ENCODE peak calls at places on chromosomes 4 and X, in five cellular contexts. One of them, this sample, is unnamed.

GRCh38 chrX:126165721-126166401 is at the start of gene DCAF12L2:
- DNase-seq in A549: peak
- DNase-seq in endothelial cell of umbilical vein: no peak
- DNase-seq in K562: no peak
- DNase-seq in hepatocyte: peak
- DNase-seq in this sample: no peak

GRCh38 chr4:4247711-4248035 is 350 bp downstream of the TMEM128 start:
- DNase-seq in K562: no peak
- DNase-seq in hepatocyte: no peak
- DNase-seq in endothelial cell of umbilical vein: no peak
- DNase-seq in A549: no peak
- DNase-seq in this sample: no peak

GRCh38 chrX:138756234-138756633 is 44.7 kb upstream of the FGF13 start:
- DNase-seq in K562: no peak
- DNase-seq in hepatocyte: peak
- DNase-seq in A549: peak
- DNase-seq in endothelial cell of umbilical vein: no peak
- DNase-seq in this sample: peak

GRCh38 chrX:40469316-40469715 is 111.5 kb upstream of the ATP6AP2 start:
- DNase-seq in hepatocyte: no peak
- DNase-seq in K562: no peak
- DNase-seq in A549: no peak
- DNase-seq in endothelial cell of umbilical vein: no peak
- DNase-seq in this sample: peak

GRCh38 chr4:73765296-73765695 is 24.9 kb downstream of the CXCL8 start:
- DNase-seq in hepatocyte: no peak
- DNase-seq in K562: no peak
- DNase-seq in A549: no peak
- DNase-seq in endothelial cell of umbilical vein: no peak
- DNase-seq in this sample: no peak

GRCh38 chr4:126851391-126851790 is 781.4 kb upstream of the INTU start:
- DNase-seq in hepatocyte: no peak
- DNase-seq in K562: no peak
- DNase-seq in A549: no peak
- DNase-seq in endothelial cell of umbilical vein: no peak
- DNase-seq in this sample: no peak

GRCh38 chrX:106286053-106286650 is 118.0 kb downstream of the PWWP3B start:
- DNase-seq in K562: no peak
- DNase-seq in A549: no peak
- DNase-seq in hepatocyte: peak
- DNase-seq in endothelial cell of umbilical vein: no peak
- DNase-seq in this sample: peak

GRCh38 chrX:37824491-37825224 is 22.7 kb downstream of the DYNLT3 start:
- DNase-seq in endothelial cell of umbilical vein: no peak
- DNase-seq in hepatocyte: no peak
- DNase-seq in K562: no peak
- DNase-seq in A549: no peak
- DNase-seq in this sample: no peak

GRCh38 chr4:165514739-165515138 is 135.9 kb downstream of the CPE start:
- DNase-seq in hepatocyte: no peak
- DNase-seq in K562: no peak
- DNase-seq in A549: no peak
- DNase-seq in endothelial cell of umbilical vein: peak
- DNase-seq in this sample: no peak

GRCh38 chr4:47862297-47862696 is 24.4 kb upstream of the CORIN start:
- DNase-seq in hepatocyte: no peak
- DNase-seq in K562: no peak
- DNase-seq in endothelial cell of umbilical vein: no peak
- DNase-seq in A549: no peak
- DNase-seq in this sample: no peak

GRCh38 chr4:106365613-106366012 is 3.0 kb downstream of the GIMD1 start:
- DNase-seq in A549: peak
- DNase-seq in endothelial cell of umbilical vein: peak
- DNase-seq in K562: no peak
- DNase-seq in hepatocyte: peak
- DNase-seq in this sample: peak

GRCh38 chr4:86927843-86928395 is 6.9 kb upstream of the AFF1 start:
- DNase-seq in A549: peak
- DNase-seq in endothelial cell of umbilical vein: peak
- DNase-seq in K562: no peak
- DNase-seq in hepatocyte: peak
- DNase-seq in this sample: peak
- H3K4me2 ChIP-seq in A549: peak
- H3K4me2 ChIP-seq in endothelial cell of umbilical vein: no peak
- H3K4me2 ChIP-seq in K562: no peak
- H3K4me2 ChIP-seq in hepatocyte: no peak
- H3K4me2 ChIP-seq in this sample: no peak

GRCh38 chr4:168993724-168994510 is 16.1 kb downstream of the CBR4 start:
- DNase-seq in K562: no peak
- DNase-seq in hepatocyte: no peak
- DNase-seq in A549: no peak
- DNase-seq in endothelial cell of umbilical vein: no peak
- DNase-seq in this sample: peak
- H3K4me2 ChIP-seq in K562: no peak
- H3K4me2 ChIP-seq in hepatocyte: no peak
- H3K4me2 ChIP-seq in A549: no peak
- H3K4me2 ChIP-seq in endothelial cell of umbilical vein: no peak
- H3K4me2 ChIP-seq in this sample: peak

DNA sequence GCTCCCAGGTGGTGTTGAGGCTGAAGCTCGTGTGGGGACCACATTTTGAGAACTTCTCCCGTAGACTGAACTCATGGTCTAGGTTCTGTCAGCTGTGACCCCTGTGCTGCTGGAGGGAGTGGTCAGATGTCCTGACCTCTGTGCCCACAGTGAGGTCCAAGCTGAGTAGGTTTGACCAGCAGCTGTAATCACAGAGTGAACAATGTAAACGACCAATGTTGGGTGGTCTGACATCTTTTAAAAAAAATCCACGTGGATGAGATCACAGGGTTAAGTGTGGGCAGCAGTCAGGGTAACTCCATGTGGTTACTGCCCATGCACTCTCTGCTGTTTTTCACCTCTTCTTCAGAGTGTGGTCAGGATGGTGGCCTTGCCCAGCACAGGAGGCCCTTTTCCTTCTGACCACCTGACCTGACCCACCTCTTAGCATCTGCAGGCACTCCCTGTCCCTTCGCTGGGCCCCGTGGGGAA is 119.9 kb downstream of the PTTG2 start:
- DNase-seq in K562: no peak
- DNase-seq in hepatocyte: no peak
- DNase-seq in A549: no peak
- DNase-seq in endothelial cell of umbilical vein: no peak
- DNase-seq in this sample: no peak
- H3K4me2 ChIP-seq in K562: no peak
- H3K4me2 ChIP-seq in hepatocyte: no peak
- H3K4me2 ChIP-seq in A549: no peak
- H3K4me2 ChIP-seq in endothelial cell of umbilical vein: no peak
- H3K4me2 ChIP-seq in this sample: no peak

DNA sequence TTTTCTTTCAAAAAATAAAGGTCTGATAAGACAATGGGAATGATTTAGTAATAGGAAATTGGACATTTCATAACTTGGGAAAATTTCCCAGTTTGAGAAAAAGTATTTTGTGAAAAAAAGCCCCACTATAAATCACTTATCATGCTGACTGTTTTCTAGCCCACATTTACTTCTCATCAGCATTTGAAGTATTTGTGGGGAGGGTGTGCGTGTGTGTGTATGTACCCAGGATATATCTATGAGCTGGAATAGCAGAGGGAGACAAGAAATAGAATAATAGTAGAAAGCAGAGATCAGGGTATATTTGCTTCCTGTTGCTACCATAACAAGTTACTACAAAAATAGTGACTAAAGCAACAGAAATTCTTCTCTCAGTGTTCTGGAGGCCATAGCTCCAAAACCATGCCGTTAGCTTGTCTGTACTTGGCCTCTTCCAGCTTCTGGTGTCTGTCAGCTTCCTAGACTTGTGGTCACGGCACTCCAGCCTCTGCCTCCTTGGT is 139.8 kb downstream of the PTTG2 start:
- DNase-seq in endothelial cell of umbilical vein: peak
- DNase-seq in A549: no peak
- DNase-seq in K562: no peak
- DNase-seq in hepatocyte: no peak
- DNase-seq in this sample: peak
- H3K4me2 ChIP-seq in endothelial cell of umbilical vein: peak
- H3K4me2 ChIP-seq in A549: no peak
- H3K4me2 ChIP-seq in K562: no peak
- H3K4me2 ChIP-seq in hepatocyte: no peak
- H3K4me2 ChIP-seq in this sample: no peak

GRCh38 chr4:89661490-89661889 is 175.5 kb downstream of the SNCA start:
- DNase-seq in endothelial cell of umbilical vein: peak
- DNase-seq in hepatocyte: no peak
- DNase-seq in K562: no peak
- DNase-seq in A549: no peak
- DNase-seq in this sample: peak

GRCh38 chr4:89665662-89666061 is 171.3 kb downstream of the SNCA start:
- DNase-seq in hepatocyte: no peak
- DNase-seq in endothelial cell of umbilical vein: no peak
- DNase-seq in K562: no peak
- DNase-seq in A549: no peak
- DNase-seq in this sample: peak

GRCh38 chr4:89660851-89661250 is 176.1 kb downstream of the SNCA start:
- DNase-seq in K562: no peak
- DNase-seq in A549: no peak
- DNase-seq in endothelial cell of umbilical vein: no peak
- DNase-seq in hepatocyte: no peak
- DNase-seq in this sample: no peak

GRCh38 chr4:89660444-89660843 is 176.5 kb downstream of the SNCA start:
- DNase-seq in K562: no peak
- DNase-seq in endothelial cell of umbilical vein: no peak
- DNase-seq in hepatocyte: no peak
- DNase-seq in A549: no peak
- DNase-seq in this sample: no peak

GRCh38 chr4:89664521-89664920 is 172.4 kb downstream of the SNCA start:
- DNase-seq in hepatocyte: no peak
- DNase-seq in A549: no peak
- DNase-seq in endothelial cell of umbilical vein: no peak
- DNase-seq in K562: no peak
- DNase-seq in this sample: no peak
- H3K4me2 ChIP-seq in hepatocyte: no peak
- H3K4me2 ChIP-seq in A549: no peak
- H3K4me2 ChIP-seq in endothelial cell of umbilical vein: no peak
- H3K4me2 ChIP-seq in K562: no peak
- H3K4me2 ChIP-seq in this sample: no peak

DNA sequence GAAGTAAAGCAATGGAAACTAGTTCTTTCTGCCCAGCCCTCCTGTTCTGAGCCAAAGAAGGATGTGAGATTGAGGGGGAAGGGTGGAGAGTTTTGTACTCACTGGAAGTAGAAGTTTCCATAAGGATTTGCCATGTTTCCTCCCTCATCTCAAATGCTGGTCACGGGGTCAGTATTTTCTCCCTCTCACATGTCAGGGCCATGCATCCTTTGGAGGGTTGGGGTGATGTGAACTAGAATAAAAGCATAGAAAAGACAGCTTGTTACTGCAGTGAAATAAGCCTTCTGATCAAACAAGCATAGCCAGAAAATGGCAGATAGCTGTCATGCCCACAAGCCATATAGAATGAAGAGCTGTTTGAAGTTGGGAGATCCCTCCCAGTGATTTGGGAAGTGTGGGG is 79.7 kb downstream of the KIT start:
- DNase-seq in endothelial cell of umbilical vein: no peak
- DNase-seq in A549: no peak
- DNase-seq in K562: no peak
- DNase-seq in hepatocyte: no peak
- DNase-seq in this sample: no peak
- H3K4me2 ChIP-seq in endothelial cell of umbilical vein: no peak
- H3K4me2 ChIP-seq in A549: no peak
- H3K4me2 ChIP-seq in K562: no peak
- H3K4me2 ChIP-seq in hepatocyte: no peak
- H3K4me2 ChIP-seq in this sample: no peak

DNA sequence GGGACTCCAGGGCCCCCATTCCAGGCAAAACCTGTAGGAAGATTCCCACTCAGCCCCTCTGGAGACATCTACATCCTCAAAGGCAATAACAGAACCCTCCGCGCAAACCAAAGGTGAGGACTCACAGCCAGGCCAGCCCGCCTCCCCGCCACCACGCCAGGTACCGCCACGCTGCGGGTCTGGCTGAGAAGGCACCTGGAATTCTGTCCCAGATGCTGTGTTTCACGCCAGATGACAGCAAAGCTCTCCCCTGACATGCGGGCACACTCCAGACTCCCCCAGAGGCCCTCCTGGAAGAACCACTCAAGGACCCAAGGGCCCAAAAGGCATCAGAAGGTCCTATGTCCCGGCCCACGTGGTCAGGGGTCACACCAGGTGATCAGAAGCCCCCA is 59.6 kb downstream of the FAM53A start:
- DNase-seq in K562: no peak
- DNase-seq in hepatocyte: no peak
- DNase-seq in A549: no peak
- DNase-seq in endothelial cell of umbilical vein: no peak
- DNase-seq in this sample: no peak
- H3K4me2 ChIP-seq in K562: no peak
- H3K4me2 ChIP-seq in hepatocyte: no peak
- H3K4me2 ChIP-seq in A549: no peak
- H3K4me2 ChIP-seq in endothelial cell of umbilical vein: no peak
- H3K4me2 ChIP-seq in this sample: no peak

This sample was measured in trophoblast cell.